ENCODE peak calls at places on chromosomes 3 and 15, in seven cellular contexts. F, G, W, C, Z, S and P are unnamed samples.

GRCh38 chr3:129313983-129314756 is 35.5 kb downstream of the HMCES start:
- DNase-seq in F (no peak), G (peak; percentile 75), W (no peak), C (peak; percentile 22), Z (peak; percentile 36), S (no peak), P (peak; percentile 25)

GRCh38 chr3:156469456-156469855 is 85.5 kb downstream of the SSR3 start:
- DNase-seq in F (no peak), G (no peak), W (no peak), C (peak; percentile 25), Z (no peak), S (no peak), P (no peak)

GRCh38 chr15:89034305-89034704 is 54.0 kb upstream of the ABHD2 start:
- DNase-seq in F (no peak), G (peak; percentile 78), W (no peak), C (peak; percentile 58), Z (no peak), S (no peak), P (peak; percentile 23)

GRCh38 chr15:92000709-92001108 is 147.2 kb downstream of the SLCO3A1 start:
- DNase-seq in F (no peak), G (no peak), W (no peak), C (no peak), Z (no peak), S (no peak), P (no peak)

GRCh38 chr3:21117397-21117796 is 633.6 kb downstream of the ZNF385D start:
- DNase-seq in F (no peak), G (peak; percentile 0), W (no peak), C (no peak), Z (no peak), S (no peak), P (no peak)

GRCh38 chr3:112302061-112302830 is 8.2 kb upstream of the SLC9C1 start:
- DNase-seq in F (no peak), G (no peak), W (no peak), C (peak; percentile 20), Z (no peak), S (no peak), P (no peak)

GRCh38 chr3:176214758-176215157 is 982.5 kb downstream of the TBL1XR1 start:
- DNase-seq in F (no peak), G (no peak), W (no peak), C (no peak), Z (no peak), S (no peak), P (no peak)

GRCh38 chr3:12400795-12401194 is 83.5 kb upstream of the TSEN2 start:
- DNase-seq in F (no peak), G (peak; percentile 83), W (no peak), C (peak; percentile 81), Z (no peak), S (no peak), P (peak; percentile 84)

GRCh38 chr3:164222200-164222599 is 856.1 kb downstream of the SI start:
- DNase-seq in F (peak; percentile 43), G (no peak), W (no peak), C (no peak), Z (no peak), S (no peak), P (no peak)

GRCh38 chr3:157204880-157205279 is 44.9 kb upstream of the CCNL1 start:
- DNase-seq in F (no peak), G (no peak), W (no peak), C (peak; percentile 25), Z (no peak), S (no peak), P (no peak)

GRCh38 chr3:149765762-149766334 is 13.6 kb upstream of the COMMD2 start:
- DNase-seq in F (no peak), G (peak; percentile 47), W (no peak), C (peak; percentile 77), Z (no peak), S (no peak), P (peak; percentile 54)

GRCh38 chr3:188554404-188554803 is 400.4 kb downstream of the LPP start:
- DNase-seq in F (no peak), G (peak; percentile 77), W (no peak), C (peak; percentile 59), Z (peak; percentile 26), S (no peak), P (peak; percentile 65)

GRCh38 chr3:194536883-194537637 is 50.3 kb upstream of the ATP13A3 start:
- DNase-seq in F (peak; percentile 17), G (no peak), W (no peak), C (peak; percentile 42), Z (peak; percentile 25), S (peak; percentile 66), P (no peak)

GRCh38 chr3:197801801-197802504 is 10.9 kb downstream of the LRCH3 start:
- DNase-seq in F (peak; percentile 23), G (peak; percentile 53), W (no peak), C (peak; percentile 49), Z (no peak), S (no peak), P (no peak)

GRCh38 chr3:183342824-183343223 is 85.6 kb downstream of the MCF2L2 start:
- DNase-seq in F (no peak), G (no peak), W (no peak), C (no peak), Z (no peak), S (no peak), P (no peak)

GRCh38 chr15:83046558-83047127 is 20.4 kb downstream of the BTBD1 start:
- DNase-seq in F (no peak), G (peak; percentile 84), W (no peak), C (peak; percentile 87), Z (no peak), S (no peak), P (peak; percentile 63)

GRCh38 chr3:170751894-170752283 is 118.1 kb downstream of the RPL22L1 start:
- DNase-seq in F (no peak), G (no peak), W (no peak), C (no peak), Z (no peak), S (no peak), P (no peak)

GRCh38 chr3:197354195-197355059 is 56.0 kb upstream of the DLG1 start:
- DNase-seq in F (no peak), G (peak; percentile 47), W (peak; percentile 59), C (peak; percentile 44), Z (peak; percentile 32), S (no peak), P (peak; percentile 61)

GRCh38 chr3:46585799-46586693 is 19.9 kb upstream of the LRRC2 start:
- DNase-seq in F (no peak), G (no peak), W (no peak), C (no peak), Z (no peak), S (no peak), P (no peak)
- TF ChIP-seq CTCF in F (no peak), G (no peak), W (no peak), C (no peak), Z (no peak), S (no peak), P (no peak)

GRCh38 chr15:82040862-82041261 is 5.0 kb downstream of the MEX3B start:
- DNase-seq in F (no peak), G (no peak), W (no peak), C (no peak), Z (no peak), S (no peak), P (no peak)

GRCh38 chr15:82045179-82045891 is 483 bp downstream of the MEX3B start:
- DNase-seq in F (peak; percentile 32), G (peak; percentile 25), W (peak; percentile 35), C (peak; percentile 33), Z (peak; percentile 36), S (no peak), P (peak; percentile 63)

GRCh38 chr15:82043726-82044372 is 2.0 kb downstream of the MEX3B start:
- DNase-seq in F (no peak), G (peak; percentile 25), W (no peak), C (no peak), Z (peak; percentile 30), S (no peak), P (no peak)

GRCh38 chr15:82044373-82045178 is 1.2 kb downstream of the MEX3B start:
- DNase-seq in F (peak; percentile 8), G (peak; percentile 52), W (peak; percentile 46), C (peak; percentile 63), Z (peak; percentile 49), S (no peak), P (peak; percentile 82)

DNA sequence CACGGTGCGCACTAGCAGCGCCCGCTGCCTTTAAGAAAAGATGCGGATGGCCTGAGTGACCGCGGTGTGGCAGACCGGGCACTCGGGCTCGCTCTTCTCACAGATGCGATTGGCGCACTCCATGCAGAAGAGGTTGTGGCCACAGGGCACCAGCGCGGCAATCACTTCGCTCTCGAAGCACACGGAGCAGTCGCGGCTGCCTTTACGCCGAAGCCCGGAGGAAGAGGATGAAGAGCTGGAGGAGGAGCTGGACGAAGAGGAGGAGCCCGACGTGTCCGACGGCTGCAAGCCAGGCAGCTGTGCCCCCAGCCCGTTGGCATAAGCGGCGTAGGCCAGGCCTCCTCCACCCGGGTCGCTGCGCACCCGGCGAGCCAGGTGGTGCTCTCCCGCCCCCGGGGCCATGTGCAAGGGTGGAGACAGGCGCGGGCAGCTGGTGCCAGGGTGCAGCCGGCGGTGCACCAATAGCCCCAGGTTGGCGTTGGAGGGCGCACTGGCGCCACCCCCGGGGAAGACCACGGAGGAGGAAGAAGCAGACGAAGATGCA is 2.6 kb downstream of the MEX3B start:
- DNase-seq in F (no peak), G (no peak), W (no peak), C (no peak), Z (no peak), S (no peak), P (no peak)
- H3K4me3 ChIP-seq in F (no peak overlapping the region), G (no peak overlapping the region), W (peak overlapping the region; percentile 91), C (peak overlapping the region; percentile 82), Z (no peak overlapping the region), S (peak overlapping the region; percentile 88), P (peak overlapping the region; percentile 90)

DNA sequence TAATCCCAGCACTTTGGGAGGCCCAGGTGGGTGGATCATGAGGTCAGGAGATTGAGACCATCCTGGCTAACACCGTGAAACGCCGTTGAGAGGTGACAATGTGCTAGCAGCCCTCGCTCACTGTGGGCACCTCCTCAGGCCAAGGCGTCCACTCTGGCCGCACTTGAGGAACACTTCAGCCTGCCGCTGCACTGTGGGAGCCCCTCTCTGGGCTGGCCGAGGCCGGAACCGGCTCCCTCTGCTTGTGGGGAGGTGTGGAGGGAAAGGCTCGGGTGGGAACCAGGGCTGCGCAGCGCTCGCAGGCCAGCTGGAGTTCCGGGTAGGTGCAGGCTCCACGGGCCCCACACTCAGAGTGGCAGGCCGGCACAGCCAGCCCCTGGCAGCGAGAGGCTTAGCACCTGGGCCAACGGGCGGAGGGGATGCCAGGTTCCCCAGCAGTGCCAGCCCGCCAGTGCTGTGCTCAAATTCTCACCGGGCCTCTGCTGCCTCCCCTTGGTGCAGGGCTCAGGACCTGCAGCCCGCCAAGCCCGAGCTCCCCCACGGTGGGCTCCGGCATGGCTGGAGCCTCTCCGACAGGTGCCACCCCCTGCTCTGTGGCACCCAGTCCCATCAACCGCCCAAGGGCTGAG is 253.6 kb downstream of the CNTN4 start:
- DNase-seq in F (no peak), G (no peak), W (no peak), C (no peak), Z (no peak), S (no peak), P (no peak)
- TF ChIP-seq CTCF in F (no peak), G (no peak), W (no peak), C (no peak), Z (no peak), S (no peak), P (no peak)

DNA sequence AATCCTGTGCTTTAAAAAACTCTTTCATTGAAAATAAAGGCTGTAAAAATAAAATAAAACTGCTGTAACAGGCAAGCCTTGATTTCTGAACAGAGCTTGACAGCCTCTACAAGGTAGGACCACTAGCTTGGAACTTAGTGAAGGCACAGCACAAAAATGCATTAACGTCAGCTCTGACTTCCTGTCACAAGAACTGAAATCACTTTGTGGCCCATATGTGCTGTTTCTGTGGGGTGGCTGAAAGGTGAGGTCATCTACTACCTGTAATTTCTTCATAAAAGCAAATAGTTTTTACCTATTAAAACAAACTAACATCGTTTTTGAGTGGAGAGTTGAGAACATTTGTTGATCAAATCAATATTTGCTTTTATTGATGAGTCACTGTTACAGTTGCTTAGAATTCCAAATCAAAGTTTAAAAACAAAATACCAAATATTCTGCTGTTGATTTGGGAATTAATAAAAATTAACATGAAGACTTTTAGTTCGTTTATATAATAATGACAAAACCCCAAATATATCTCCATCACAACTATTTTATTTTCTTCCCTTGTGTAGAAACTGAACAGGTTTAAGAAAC is 1034.1 kb downstream of the MCTP2 start:
- DNase-seq in F (no peak), G (no peak), W (no peak), C (no peak), Z (no peak), S (no peak), P (no peak)
- H3K4me3 ChIP-seq in F (no peak overlapping the region), G (no peak overlapping the region), W (no peak overlapping the region), C (no peak overlapping the region), Z (no peak overlapping the region), S (no peak overlapping the region), P (no peak overlapping the region)